ENCODE peak calls at places on chromosome 13, in five cellular contexts. Z, A, O, H and R are unnamed samples.

GRCh38 chr13:104318121-104318520 is 1251.9 kb upstream of the SLC10A2 start:
- DNase-seq in Z (no peak), A (peak; percentile 25), O (no peak), H (no peak), R (no peak)

GRCh38 chr13:89554801-89555200 is 1792.7 kb upstream of the MIR17HG start:
- DNase-seq in Z (no peak), A (no peak), O (no peak), H (no peak), R (no peak)

GRCh38 chr13:97855570-97855970 is 97.9 kb upstream of the IPO5 start:
- DNase-seq in Z (no peak), A (peak; percentile 58), O (no peak), H (no peak), R (peak; percentile 3)

GRCh38 chr13:33722216-33722900 is 95.6 kb upstream of the RFC3 start:
- DNase-seq in Z (no peak), A (no peak), O (no peak), H (no peak), R (no peak)

GRCh38 chr13:72960541-72960940 is 98.3 kb upstream of the KLF5 start:
- DNase-seq in Z (no peak), A (no peak), O (no peak), H (no peak), R (no peak)

GRCh38 chr13:112871742-112872141 is 97.3 kb upstream of the MCF2L start:
- DNase-seq in Z (no peak), A (no peak), O (peak; percentile 37), H (no peak), R (no peak)

GRCh38 chr13:105952233-105952767 is 583.2 kb downstream of the EFNB2 start:
- DNase-seq in Z (no peak), A (no peak), O (no peak), H (no peak), R (no peak)

GRCh38 chr13:99124695-99125334 is 75.8 kb upstream of the UBAC2 start:
- DNase-seq in Z (no peak), A (no peak), O (no peak), H (no peak), R (peak; percentile 8)

GRCh38 chr13:113137656-113138292 is 15.2 kb downstream of the F10 start:
- DNase-seq in Z (no peak), A (no peak), O (no peak), H (no peak), R (no peak)

GRCh38 chr13:33204130-33204927 is 81.2 kb downstream of the STARD13 start:
- DNase-seq in Z (no peak), A (peak; percentile 82), O (no peak), H (peak; percentile 83), R (no peak)

GRCh38 chr13:105070452-105070851 is 1465.0 kb downstream of the EFNB2 start:
- DNase-seq in Z (no peak), A (no peak), O (no peak), H (no peak), R (no peak)

GRCh38 chr13:65378943-65379519 is 1851.1 kb downstream of the PCDH9 start:
- DNase-seq in Z (no peak), A (no peak), O (no peak), H (no peak), R (no peak)

GRCh38 chr13:86269511-86269910 is 470.3 kb upstream of the SLITRK6 start:
- DNase-seq in Z (no peak), A (no peak), O (no peak), H (no peak), R (no peak)

GRCh38 chr13:73828811-73829210 is 305.4 kb downstream of the KLF12 start:
- DNase-seq in Z (no peak), A (no peak), O (no peak), H (no peak), R (no peak)

GRCh38 chr13:109816979-109817275 is 30.5 kb upstream of the IRS2 start:
- DNase-seq in Z (no peak), A (no peak), O (no peak), H (no peak), R (no peak)

GRCh38 chr13:47036291-47037008 is 139.6 kb upstream of the HTR2A start:
- DNase-seq in Z (no peak), A (no peak), O (no peak), H (no peak), R (no peak)

GRCh38 chr13:51500687-51501086 is 47.9 kb upstream of the INTS6 start:
- DNase-seq in Z (no peak), A (no peak), O (no peak), H (no peak), R (no peak)

GRCh38 chr13:47896546-47896945 is 104.5 kb downstream of the SUCLA2 start:
- DNase-seq in Z (no peak), A (no peak), O (no peak), H (no peak), R (no peak)

GRCh38 chr13:86920960-86921359 is 750.2 kb upstream of the SLITRK5 start:
- DNase-seq in Z (no peak), A (no peak), O (no peak), H (no peak), R (no peak)

GRCh38 chr13:45339867-45340266 is 1.1 kb downstream of the TPT1 start:
- DNase-seq in Z (no peak), A (no peak), O (no peak), H (no peak), R (peak; percentile 41)

GRCh38 chr13:100131863-100132574 is 43.1 kb downstream of the PCCA start:
- DNase-seq in Z (no peak), A (peak; percentile 34), O (no peak), H (no peak), R (no peak)

GRCh38 chr13:51731759-51732158 is 72.2 kb downstream of the DHRS12 start:
- DNase-seq in Z (no peak), A (no peak), O (no peak), H (no peak), R (no peak)

GRCh38 chr13:111121421-111121820 is 6.3 kb downstream of the ARHGEF7 start:
- DNase-seq in Z (no peak), A (no peak), O (no peak), H (no peak), R (no peak)

GRCh38 chr13:23407996-23408395 is 25.5 kb downstream of the SACS start:
- DNase-seq in Z (no peak), A (no peak), O (no peak), H (no peak), R (no peak)

GRCh38 chr13:53800011-53800410 is 771.4 kb downstream of the OLFM4 start:
- DNase-seq in Z (no peak), A (no peak), O (no peak), H (no peak), R (no peak)

GRCh38 chr13:46181799-46182490 is at the start of gene LCP1:
- DNase-seq in Z (peak; percentile 48), A (no peak), O (no peak), H (no peak), R (peak; percentile 89)

GRCh38 chr13:109737606-109738005 is 48.8 kb downstream of the IRS2 start:
- DNase-seq in Z (no peak), A (no peak), O (no peak), H (no peak), R (no peak)

GRCh38 chr13:94764576-94765321 is 52.4 kb upstream of the SOX21 start:
- DNase-seq in Z (no peak), A (no peak), O (no peak), H (no peak), R (no peak)

GRCh38 chr13:57418067-57418677 is 213.4 kb upstream of the PCDH17 start:
- DNase-seq in Z (no peak), A (no peak), O (no peak), H (no peak), R (no peak)

GRCh38 chr13:44368599-44369368 is 4.8 kb upstream of the SERP2 start:
- DNase-seq in Z (no peak), A (no peak), O (no peak), H (no peak), R (no peak)

GRCh38 chr13:110929104-110929777 is 14.4 kb upstream of the ANKRD10 start:
- DNase-seq in Z (no peak), A (no peak), O (no peak), H (no peak), R (no peak)

GRCh38 chr13:81929988-81930387 is 1589.1 kb upstream of the SPRY2 start:
- DNase-seq in Z (no peak), A (no peak), O (no peak), H (no peak), R (no peak)

GRCh38 chr13:49625392-49626137 is 2.7 kb upstream of the ARL11 start:
- DNase-seq in Z (no peak), A (no peak), O (no peak), H (peak; percentile 56), R (no peak)

GRCh38 chr13:48976677-48977625 is 1.2 kb downstream of the FNDC3A start:
- DNase-seq in Z (no peak), A (no peak), O (no peak), H (no peak), R (no peak)

GRCh38 chr13:44921931-44922758 is 67.1 kb downstream of the NUFIP1 start:
- DNase-seq in Z (no peak), A (no peak), O (no peak), H (peak; percentile 53), R (no peak)

GRCh38 chr13:33721719-33722118 is 96.2 kb upstream of the RFC3 start:
- DNase-seq in Z (no peak), A (no peak), O (no peak), H (no peak), R (no peak)

GRCh38 chr13:33744589-33745369 is 73.2 kb upstream of the RFC3 start:
- DNase-seq in Z (no peak), A (no peak), O (no peak), H (no peak), R (no peak)

GRCh38 chr13:89401209-89401810 is 1730.1 kb downstream of the SLITRK5 start:
- DNase-seq in Z (no peak), A (no peak), O (no peak), H (no peak), R (no peak)